ENCODE peak calls at places on chromosome X, in four cellular contexts. S is PC-3, U is GM23338, L is neural progenitor cell. M is an unnamed sample.
A peak's percentile ranks its signal among the peaks of the same experiment; 100 is the strongest.

GRCh38 chrX:11143931-11144678 is 33.0 kb downstream of the HCCS start:
- DNase-seq in S (peak; percentile 91), U (peak; percentile 82), L (peak; percentile 78), M (peak; percentile 89)

GRCh38 chrX:107721318-107721717 is 54.3 kb downstream of the TSC22D3 start:
- DNase-seq in S (no peak), U (no peak), L (no peak), M (no peak)

GRCh38 chrX:50211510-50211909 is 6.9 kb downstream of the CCNB3 start:
- DNase-seq in S (peak; percentile 22), U (peak; percentile 66), L (peak; percentile 37), M (peak; percentile 53)

GRCh38 chrX:119417842-119418241 is 18.7 kb downstream of the SLC25A43 start:
- DNase-seq in S (no peak), U (no peak), L (no peak), M (no peak)

GRCh38 chrX:45360571-45360970 is 159.9 kb upstream of the DIPK2B start:
- DNase-seq in S (peak; percentile 54), U (no peak), L (no peak), M (no peak)

GRCh38 chrX:135389717-135390116 is 32.0 kb upstream of the SMIM10L2A start:
- DNase-seq in S (peak; percentile 88), U (no peak), L (no peak), M (no peak)

GRCh38 chrX:96204928-96205327 is 479.7 kb upstream of the DIAPH2 start:
- DNase-seq in S (no peak), U (no peak), L (no peak), M (no peak)

GRCh38 chrX:110541266-110541665 is 182.6 kb downstream of the RTL9 start:
- DNase-seq in S (no peak), U (no peak), L (no peak), M (no peak)

GRCh38 chrX:56281789-56282188 is 49.6 kb downstream of the KLF8 start:
- DNase-seq in S (peak; percentile 54), U (peak; percentile 21), L (peak; percentile 7), M (peak; percentile 35)

GRCh38 chrX:105701310-105702052 is 120.9 kb upstream of the NRK start:
- DNase-seq in S (peak; percentile 62), U (peak; percentile 39), L (no peak), M (no peak)

GRCh38 chrX:97155809-97156208 is 272.1 kb downstream of the RPA4 start:
- DNase-seq in S (no peak), U (no peak), L (no peak), M (no peak)

GRCh38 chrX:3717742-3718420 is 4.4 kb upstream of the PRKX start:
- DNase-seq in S (peak; percentile 12), U (no peak), L (no peak), M (peak; percentile 42)

GRCh38 chrX:100654256-100654655 is 10.3 kb downstream of the SRPX2 start:
- DNase-seq in S (peak; percentile 53), U (peak; percentile 60), L (peak; percentile 9), M (no peak)

GRCh38 chrX:19865567-19866363 is 21.6 kb downstream of the SH3KBP1 start:
- DNase-seq in S (no peak), U (no peak), L (no peak), M (no peak)

GRCh38 chrX:119990995-119991787 is 47.6 kb upstream of the NKAP start:
- DNase-seq in S (no peak), U (peak; percentile 47), L (peak; percentile 45), M (no peak)

GRCh38 chrX:73943900-73944581 is 359.9 kb upstream of the ZCCHC13 start:
- DNase-seq in S (peak; percentile 89), U (peak; percentile 90), L (peak; percentile 96), M (peak; percentile 97)

GRCh38 chrX:73562986-73563739 is at the start of gene CHIC1:
- DNase-seq in S (peak; percentile 61), U (peak; percentile 76), L (peak; percentile 83), M (peak; percentile 69)

GRCh38 chrX:118116308-118117068 is at the start of gene KLHL13:
- DNase-seq in S (peak; percentile 33), U (peak; percentile 50), L (peak; percentile 75), M (peak; percentile 82)

GRCh38 chrX:154750301-154751120 is at the start of gene GAB3:
- DNase-seq in S (peak; percentile 28), U (peak; percentile 55), L (peak; percentile 64), M (no peak)

GRCh38 chrX:103453655-103454054 is 65.6 kb downstream of the RAB40A start:
- DNase-seq in S (peak; percentile 92), U (no peak), L (no peak), M (no peak)

GRCh38 chrX:2608638-2609430 is 82.3 kb upstream of the CD99 start:
- DNase-seq in S (peak; percentile 83), U (peak; percentile 90), L (peak; percentile 88), M (peak; percentile 96)

GRCh38 chrX:72393836-72394517 is 88.3 kb upstream of the CITED1 start:
- DNase-seq in S (no peak), U (no peak), L (no peak), M (no peak)

GRCh38 chrX:56763556-56764152 is 34.6 kb downstream of the NBDY start:
- DNase-seq in S (no peak), U (peak; percentile 3), L (peak; percentile 67), M (peak; percentile 77)

GRCh38 chrX:19075754-19076153 is 46.5 kb downstream of the ADGRG2 start:
- DNase-seq in S (no peak), U (no peak), L (no peak), M (no peak)

GRCh38 chrX:15416133-15416993 is 32.1 kb upstream of the VEGFD start:
- DNase-seq in S (no peak), U (peak; percentile 40), L (no peak), M (no peak)

GRCh38 chrX:73876897-73877296 is 313.9 kb downstream of the CHIC1 start:
- DNase-seq in S (no peak), U (no peak), L (no peak), M (no peak)

GRCh38 chrX:19303216-19303880 is 40.4 kb upstream of the PDHA1 start:
- DNase-seq in S (peak; percentile 42), U (no peak), L (no peak), M (peak; percentile 52)

GRCh38 chrX:77087529-77088169 is 359.5 kb upstream of the FGF16 start:
- DNase-seq in S (peak; percentile 54), U (no peak), L (no peak), M (no peak)

GRCh38 chrX:119833905-119834304 is 18.9 kb downstream of the UPF3B start:
- DNase-seq in S (no peak), U (no peak), L (no peak), M (no peak)

DNA sequence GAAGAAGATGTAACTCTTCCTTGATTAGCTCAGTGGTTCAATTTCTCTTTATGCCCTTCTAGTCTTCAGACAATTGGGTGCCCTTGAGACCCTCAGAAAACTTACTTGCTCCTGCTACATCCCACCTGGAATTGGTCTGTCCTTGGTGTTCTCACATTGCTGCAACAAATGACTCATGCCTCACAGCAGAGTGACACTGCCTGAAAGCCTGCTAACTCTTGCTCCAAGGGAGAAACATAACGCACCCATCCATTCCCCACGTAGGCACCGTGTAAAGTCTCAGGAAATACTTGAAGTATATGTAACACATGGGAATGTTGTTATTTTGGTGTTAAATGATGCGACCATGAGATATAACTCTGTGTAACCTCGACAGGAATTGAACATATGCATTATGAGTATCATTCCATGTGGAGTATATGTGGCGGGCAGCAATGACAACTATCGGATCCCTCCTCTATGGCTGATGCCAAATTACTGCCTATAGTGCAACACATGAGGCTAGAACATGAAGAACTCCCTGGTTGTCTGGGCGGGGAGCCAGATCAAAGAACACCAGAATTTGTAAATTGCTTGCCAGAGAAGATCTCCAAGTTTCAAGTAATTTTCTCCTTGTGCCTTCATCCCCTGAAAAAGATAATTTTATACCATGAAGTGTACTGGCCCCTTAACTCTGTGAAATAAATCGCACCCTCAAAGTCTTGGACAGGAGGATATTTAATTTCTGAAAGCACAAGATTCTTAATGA is 231.3 kb upstream of the STK26 start:
- DNase-seq in S (no peak), U (no peak), L (no peak), M (no peak)
- H2AFZ ChIP-seq in S (peak overlapping the region; percentile 22), U (no peak overlapping the region), L (no peak overlapping the region), M (no peak overlapping the region)

GRCh38 chrX:48938721-48939416 is 18.5 kb downstream of the OTUD5 start:
- DNase-seq in S (no peak), U (no peak), L (no peak), M (no peak)
- H3K4me1 ChIP-seq in S (no peaks in the 10 kb centered on the region), U (peaks cover 4% of the 10 kb centered on the region), L (no peaks in the 10 kb centered on the region), M (peaks cover 7% of the 10 kb centered on the region)

DNA sequence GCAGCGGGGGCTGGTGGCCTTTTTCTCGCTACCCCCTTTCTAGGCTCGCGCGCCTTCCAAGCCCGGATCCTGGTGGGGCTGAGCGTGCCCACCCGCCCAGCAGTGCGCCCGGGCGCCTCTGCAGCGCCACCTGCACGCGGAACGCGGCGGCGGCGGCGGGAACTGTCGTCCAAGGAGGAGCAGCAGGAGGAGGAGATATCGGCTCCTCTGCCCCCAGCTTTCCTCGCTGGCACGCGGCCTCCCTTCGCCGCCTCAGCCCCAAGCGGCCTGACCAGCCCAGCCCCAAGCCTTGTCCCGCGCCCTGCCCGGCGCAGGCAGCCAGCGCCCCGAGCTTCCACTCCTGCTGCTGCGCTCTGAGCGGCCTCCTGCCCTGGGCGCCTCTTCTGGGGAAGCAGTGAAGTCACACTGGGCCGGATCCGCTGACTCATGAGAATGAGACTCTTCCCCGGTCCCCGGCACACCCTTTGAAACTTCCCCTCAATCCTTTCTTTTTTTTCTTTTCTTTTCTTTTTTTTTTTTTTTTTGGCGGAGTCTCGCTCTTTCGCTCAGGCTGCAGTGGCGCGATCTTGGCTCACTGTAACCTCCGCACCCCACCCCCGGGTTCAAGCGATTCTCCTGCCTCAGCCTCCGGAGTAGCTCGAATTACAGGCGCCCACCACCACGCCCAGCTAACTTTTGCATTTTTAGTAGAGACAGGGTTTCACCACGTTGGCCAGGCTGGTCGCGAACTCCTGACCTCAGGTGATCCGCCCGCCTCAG is 10.6 kb upstream of the ELF4 start:
- DNase-seq in S (peak; percentile 54), U (peak; percentile 66), L (peak; percentile 75), M (peak; percentile 92)
- TF ChIP-seq CTCF in S (peak; percentile 10), U (peak; percentile 68), L (peak; percentile 63), M (peak; percentile 35)

GRCh38 chrX:123960956-123961267 is 594 bp upstream of the STAG2 start:
- DNase-seq in S (no peak), U (no peak), L (peak; percentile 33), M (no peak)
- H2AFZ ChIP-seq in S (peak overlapping the region; percentile 68), U (no peak overlapping the region), L (no peak overlapping the region), M (peak overlapping the region; percentile 77)

GRCh38 chrX:65688403-65688881 is 21.0 kb downstream of the MSN start:
- DNase-seq in S (no peak), U (no peak), L (no peak), M (no peak)
- H3K4me1 ChIP-seq in S (peaks cover 36% of the 10 kb centered on the region), U (no peaks in the 10 kb centered on the region), L (no peaks in the 10 kb centered on the region), M (peaks cover 61% of the 10 kb centered on the region)

DNA sequence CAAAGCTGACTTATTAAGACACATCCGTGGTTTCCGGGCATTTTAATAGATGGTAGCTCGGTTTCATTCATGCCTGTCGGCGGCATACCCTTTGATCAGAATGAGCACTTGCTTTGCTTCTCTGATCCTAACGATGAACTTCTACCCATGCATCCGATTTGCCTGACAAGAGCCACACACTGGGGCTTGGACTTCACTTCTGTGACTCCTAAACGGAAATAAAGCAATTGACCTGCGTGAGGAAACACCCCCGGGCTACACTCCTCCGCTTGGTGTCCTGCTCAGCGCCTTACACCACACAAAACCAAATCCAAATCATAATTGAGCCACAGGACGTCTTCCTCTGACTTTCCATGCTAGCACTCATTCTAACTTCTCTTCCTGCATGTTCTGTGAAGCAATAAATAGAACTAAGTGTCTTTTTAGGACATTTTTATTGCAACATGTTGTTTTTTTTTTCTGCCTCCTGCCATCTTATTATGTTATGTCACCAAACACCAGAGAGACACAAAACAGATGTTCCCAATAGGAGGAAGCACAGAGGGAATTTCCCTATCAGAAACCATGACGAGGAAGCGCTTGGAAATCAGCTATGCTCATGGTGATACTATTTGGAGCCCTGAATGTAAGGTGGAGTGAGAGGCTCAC is 110.8 kb upstream of the FAM9B start:
- DNase-seq in S (no peak), U (no peak), L (no peak), M (no peak)
- TF ChIP-seq CTCF in S (no peak), U (no peak), L (no peak), M (no peak)

M was measured in osteoblast.